ENCODE peak calls at places on chromosomes 5 and 9, in seven cellular contexts. One of them, this sample, is unnamed.

GRCh38 chr9:95516736-95517558 is at the start of gene PTCH1:
- DNase-seq in RKO: peak; percentile 68
- DNase-seq in T-helper 2 cell: no peak
- DNase-seq in hypothalamus: peak; percentile 58
- DNase-seq in iPS-NIHi11: peak; percentile 58
- DNase-seq in SJCRH30: peak; percentile 93
- DNase-seq in fibroblast of mammary gland: peak; percentile 52
- DNase-seq in this sample: no peak

GRCh38 chr5:148374693-148375360 is 8.9 kb upstream of the FBXO38 start:
- DNase-seq in hypothalamus: no peak
- DNase-seq in T-helper 2 cell: no peak
- DNase-seq in SJCRH30: peak; percentile 36
- DNase-seq in RKO: peak; percentile 68
- DNase-seq in iPS-NIHi11: peak; percentile 63
- DNase-seq in fibroblast of mammary gland: peak; percentile 69
- DNase-seq in this sample: peak; percentile 50

GRCh38 chr9:92275541-92275940 is 18.0 kb downstream of the IARS1 start:
- DNase-seq in T-helper 2 cell: no peak
- DNase-seq in iPS-NIHi11: no peak
- DNase-seq in RKO: peak; percentile 46
- DNase-seq in SJCRH30: no peak
- DNase-seq in hypothalamus: no peak
- DNase-seq in fibroblast of mammary gland: no peak
- DNase-seq in this sample: no peak

GRCh38 chr5:5150667-5151066 is 10.5 kb downstream of the ADAMTS16 start:
- DNase-seq in fibroblast of mammary gland: no peak
- DNase-seq in hypothalamus: no peak
- DNase-seq in RKO: no peak
- DNase-seq in SJCRH30: no peak
- DNase-seq in T-helper 2 cell: no peak
- DNase-seq in iPS-NIHi11: no peak
- DNase-seq in this sample: no peak

GRCh38 chr5:170273968-170274710 is 23.4 kb downstream of the LCP2 start:
- DNase-seq in SJCRH30: no peak
- DNase-seq in RKO: no peak
- DNase-seq in hypothalamus: peak; percentile 7
- DNase-seq in fibroblast of mammary gland: no peak
- DNase-seq in T-helper 2 cell: peak; percentile 47
- DNase-seq in iPS-NIHi11: peak; percentile 43
- DNase-seq in this sample: peak; percentile 46

GRCh38 chr5:122845253-122846050 is at the start of gene SNX24:
- DNase-seq in SJCRH30: peak; percentile 80
- DNase-seq in fibroblast of mammary gland: peak; percentile 61
- DNase-seq in RKO: peak; percentile 80
- DNase-seq in hypothalamus: peak; percentile 76
- DNase-seq in T-helper 2 cell: peak; percentile 52
- DNase-seq in iPS-NIHi11: peak; percentile 93
- DNase-seq in this sample: peak; percentile 18

GRCh38 chr5:16588434-16589214 is 28.2 kb downstream of the RETREG1 start:
- DNase-seq in SJCRH30: no peak
- DNase-seq in hypothalamus: no peak
- DNase-seq in T-helper 2 cell: no peak
- DNase-seq in iPS-NIHi11: no peak
- DNase-seq in fibroblast of mammary gland: no peak
- DNase-seq in RKO: no peak
- DNase-seq in this sample: no peak

GRCh38 chr9:71607571-71607970 is 160.7 kb downstream of the CEMIP2 start:
- DNase-seq in T-helper 2 cell: no peak
- DNase-seq in SJCRH30: no peak
- DNase-seq in fibroblast of mammary gland: peak; percentile 9
- DNase-seq in iPS-NIHi11: no peak
- DNase-seq in hypothalamus: no peak
- DNase-seq in RKO: no peak
- DNase-seq in this sample: no peak

GRCh38 chr5:142758803-142759145 is 11.4 kb upstream of the ARHGAP26 start:
- DNase-seq in hypothalamus: no peak
- DNase-seq in fibroblast of mammary gland: no peak
- DNase-seq in T-helper 2 cell: no peak
- DNase-seq in RKO: no peak
- DNase-seq in SJCRH30: no peak
- DNase-seq in iPS-NIHi11: no peak
- DNase-seq in this sample: no peak

GRCh38 chr9:8845808-8846207 is 1046.2 kb upstream of the DMAC1 start:
- DNase-seq in T-helper 2 cell: no peak
- DNase-seq in RKO: no peak
- DNase-seq in SJCRH30: no peak
- DNase-seq in fibroblast of mammary gland: no peak
- DNase-seq in iPS-NIHi11: no peak
- DNase-seq in hypothalamus: no peak
- DNase-seq in this sample: peak; percentile 59

GRCh38 chr5:179241175-179241574 is 104.1 kb downstream of the ADAMTS2 start:
- DNase-seq in T-helper 2 cell: no peak
- DNase-seq in RKO: no peak
- DNase-seq in hypothalamus: no peak
- DNase-seq in fibroblast of mammary gland: peak; percentile 39
- DNase-seq in iPS-NIHi11: no peak
- DNase-seq in SJCRH30: no peak
- DNase-seq in this sample: no peak

GRCh38 chr9:77647659-77648457 is at the start of gene GNA14:
- DNase-seq in hypothalamus: no peak
- DNase-seq in T-helper 2 cell: no peak
- DNase-seq in fibroblast of mammary gland: no peak
- DNase-seq in RKO: no peak
- DNase-seq in iPS-NIHi11: peak; percentile 69
- DNase-seq in SJCRH30: no peak
- DNase-seq in this sample: no peak

GRCh38 chr9:79377315-79377855 is 194.4 kb upstream of the TLE4 start:
- DNase-seq in hypothalamus: no peak
- DNase-seq in SJCRH30: no peak
- DNase-seq in RKO: no peak
- DNase-seq in iPS-NIHi11: no peak
- DNase-seq in T-helper 2 cell: no peak
- DNase-seq in fibroblast of mammary gland: no peak
- DNase-seq in this sample: no peak

GRCh38 chr9:83538172-83538889 is at the start of gene FRMD3:
- DNase-seq in hypothalamus: no peak
- DNase-seq in iPS-NIHi11: peak; percentile 85
- DNase-seq in SJCRH30: peak; percentile 93
- DNase-seq in fibroblast of mammary gland: peak; percentile 49
- DNase-seq in RKO: no peak
- DNase-seq in T-helper 2 cell: no peak
- DNase-seq in this sample: peak; percentile 59

GRCh38 chr5:111929892-111930291 is 172.9 kb upstream of the NREP start:
- DNase-seq in SJCRH30: no peak
- DNase-seq in fibroblast of mammary gland: peak; percentile 99
- DNase-seq in hypothalamus: no peak
- DNase-seq in iPS-NIHi11: no peak
- DNase-seq in T-helper 2 cell: no peak
- DNase-seq in RKO: no peak
- DNase-seq in this sample: no peak

GRCh38 chr9:93589688-93590087 is 13.3 kb downstream of the PHF2 start:
- DNase-seq in RKO: no peak
- DNase-seq in fibroblast of mammary gland: peak; percentile 44
- DNase-seq in hypothalamus: no peak
- DNase-seq in SJCRH30: no peak
- DNase-seq in T-helper 2 cell: no peak
- DNase-seq in iPS-NIHi11: peak; percentile 54
- DNase-seq in this sample: no peak

GRCh38 chr5:16291474-16291873 is 111.9 kb upstream of the MARCHF11 start:
- DNase-seq in RKO: no peak
- DNase-seq in SJCRH30: no peak
- DNase-seq in T-helper 2 cell: no peak
- DNase-seq in iPS-NIHi11: no peak
- DNase-seq in fibroblast of mammary gland: no peak
- DNase-seq in hypothalamus: no peak
- DNase-seq in this sample: no peak

GRCh38 chr5:126449751-126450271 is 26.6 kb downstream of the GRAMD2B start:
- DNase-seq in RKO: peak; percentile 2
- DNase-seq in iPS-NIHi11: no peak
- DNase-seq in T-helper 2 cell: peak; percentile 19
- DNase-seq in SJCRH30: no peak
- DNase-seq in fibroblast of mammary gland: peak; percentile 79
- DNase-seq in hypothalamus: no peak
- DNase-seq in this sample: no peak

This sample was measured in NCI-H1694.